ENCODE peak calls at places on chromosome 20, in seven cellular contexts. W, R, B, Z, C, O and F are unnamed samples.

GRCh38 chr20:40564997-40565680 is 123.9 kb downstream of the MAFB start:
- DNase-seq in W (peak), R (no peak), B (peak), Z (peak), C (no peak), O (no peak), F (no peak)

GRCh38 chr20:49765846-49766541 is 46.6 kb upstream of the SLC9A8 start:
- DNase-seq in W (no peak), R (no peak), B (peak), Z (no peak), C (no peak), O (no peak), F (no peak)

GRCh38 chr20:47762699-47763098 is 22.6 kb downstream of the SULF2 start:
- DNase-seq in W (peak), R (no peak), B (no peak), Z (no peak), C (no peak), O (no peak), F (no peak)

GRCh38 chr20:40630723-40631631 is 58.1 kb downstream of the MAFB start:
- DNase-seq in W (no peak), R (no peak), B (no peak), Z (no peak), C (no peak), O (no peak), F (no peak)

GRCh38 chr20:51569815-51570741 is 27.6 kb upstream of the NFATC2 start:
- DNase-seq in W (peak), R (no peak), B (no peak), Z (no peak), C (no peak), O (no peak), F (no peak)

GRCh38 chr20:5316188-5317158 is at the start of gene PROKR2:
- DNase-seq in W (peak), R (no peak), B (peak), Z (no peak), C (no peak), O (no peak), F (no peak)

GRCh38 chr20:59677586-59677985 is 73.2 kb downstream of the PHACTR3 start:
- DNase-seq in W (no peak), R (no peak), B (no peak), Z (no peak), C (no peak), O (no peak), F (no peak)

GRCh38 chr20:57283867-57284266 is 17.4 kb upstream of the BMP7 start:
- DNase-seq in W (no peak), R (no peak), B (no peak), Z (no peak), C (no peak), O (no peak), F (no peak)

GRCh38 chr20:1390552-1391403 is 2.1 kb downstream of the FKBP1A start:
- DNase-seq in W (no peak), R (no peak), B (no peak), Z (no peak), C (no peak), O (no peak), F (no peak)

GRCh38 chr20:49889245-49889942 is 25.9 kb downstream of the SPATA2 start:
- DNase-seq in W (no peak), R (no peak), B (no peak), Z (no peak), C (no peak), O (no peak), F (no peak)

GRCh38 chr20:15058836-15059235 is 721.4 kb upstream of the FLRT3 start:
- DNase-seq in W (no peak), R (no peak), B (no peak), Z (no peak), C (no peak), O (no peak), F (no peak)

GRCh38 chr20:47118641-47119040 is 224.0 kb downstream of the EYA2 start:
- DNase-seq in W (no peak), R (no peak), B (no peak), Z (no peak), C (no peak), O (no peak), F (no peak)

GRCh38 chr20:44684047-44684965 is 30.9 kb upstream of the CCN5 start:
- DNase-seq in W (no peak), R (no peak), B (no peak), Z (no peak), C (no peak), O (no peak), F (no peak)

GRCh38 chr20:25082498-25082873 is 545 bp upstream of the VSX1 start:
- DNase-seq in W (no peak), R (no peak), B (no peak), Z (no peak), C (no peak), O (no peak), F (no peak)

GRCh38 chr20:45154183-45154582 is 20.5 kb upstream of the PI3 start:
- DNase-seq in W (peak), R (peak), B (no peak), Z (no peak), C (no peak), O (no peak), F (no peak)

GRCh38 chr20:24878657-24879056 is 70.4 kb upstream of the CST7 start:
- DNase-seq in W (no peak), R (no peak), B (no peak), Z (no peak), C (no peak), O (no peak), F (no peak)

GRCh38 chr20:48433178-48433577 is 394.6 kb downstream of the PREX1 start:
- DNase-seq in W (no peak), R (no peak), B (no peak), Z (no peak), C (no peak), O (no peak), F (no peak)

GRCh38 chr20:61055130-61055529 is 196.9 kb upstream of the CDH4 start:
- DNase-seq in W (no peak), R (no peak), B (no peak), Z (no peak), C (no peak), O (no peak), F (no peak)

GRCh38 chr20:32191422-32191821 is 16.1 kb downstream of the PLAGL2 start:
- DNase-seq in W (no peak), R (no peak), B (no peak), Z (no peak), C (no peak), O (no peak), F (no peak)

GRCh38 chr20:63659370-63659769 is 1.3 kb downstream of the RTEL1 start:
- DNase-seq in W (no peak), R (no peak), B (no peak), Z (no peak), C (no peak), O (no peak), F (no peak)

GRCh38 chr20:53774487-53775203 is 181.0 kb upstream of the ZNF217 start:
- DNase-seq in W (peak), R (peak), B (peak), Z (peak), C (no peak), O (no peak), F (no peak)

GRCh38 chr20:44040202-44040915 is 125.7 kb downstream of the TOX2 start:
- DNase-seq in W (no peak), R (no peak), B (no peak), Z (no peak), C (no peak), O (no peak), F (no peak)

GRCh38 chr20:2145376-2145775 is 43.7 kb downstream of the STK35 start:
- DNase-seq in W (no peak), R (no peak), B (no peak), Z (no peak), C (no peak), O (no peak), F (no peak)

GRCh38 chr20:37556538-37556937 is 28.9 kb upstream of the BLCAP start:
- DNase-seq in W (no peak), R (no peak), B (no peak), Z (no peak), C (no peak), O (no peak), F (no peak)

GRCh38 chr20:48951646-48952045 is 30.1 kb downstream of the ARFGEF2 start:
- DNase-seq in W (no peak), R (no peak), B (no peak), Z (no peak), C (no peak), O (no peak), F (no peak)

GRCh38 chr20:63417213-63418120 is 55.0 kb downstream of the KCNQ2 start:
- DNase-seq in W (no peak), R (no peak), B (no peak), Z (no peak), C (no peak), O (no peak), F (no peak)

GRCh38 chr20:32681175-32682084 is 7.7 kb upstream of the C20orf203 start:
- DNase-seq in W (no peak), R (no peak), B (peak), Z (no peak), C (no peak), O (peak), F (no peak)

GRCh38 chr20:63964412-63964811 is 5.3 kb downstream of the ZNF512B start:
- DNase-seq in W (no peak), R (no peak), B (no peak), Z (no peak), C (no peak), O (no peak), F (no peak)

GRCh38 chr20:45097485-45098095 is 3.3 kb downstream of the KCNS1 start:
- DNase-seq in W (peak), R (no peak), B (peak), Z (no peak), C (no peak), O (peak), F (no peak)

GRCh38 chr20:17615645-17616479 is 46.0 kb downstream of the DSTN start:
- DNase-seq in W (no peak), R (no peak), B (no peak), Z (no peak), C (no peak), O (no peak), F (no peak)

GRCh38 chr20:6575912-6576391 is 191.5 kb upstream of the BMP2 start:
- DNase-seq in W (peak), R (no peak), B (peak), Z (peak), C (no peak), O (no peak), F (no peak)

GRCh38 chr20:37376791-37377190 is 30.9 kb downstream of the SRC start:
- DNase-seq in W (no peak), R (no peak), B (no peak), Z (no peak), C (no peak), O (no peak), F (no peak)

GRCh38 chr20:47754946-47755652 is 30.2 kb downstream of the SULF2 start:
- DNase-seq in W (no peak), R (no peak), B (no peak), Z (no peak), C (no peak), O (no peak), F (no peak)

GRCh38 chr20:38152175-38153010 is 12.7 kb downstream of the TGM2 start:
- DNase-seq in W (peak), R (no peak), B (peak), Z (no peak), C (peak), O (peak), F (peak)

GRCh38 chr20:62606551-62607201 is 35.6 kb upstream of the SLCO4A1 start:
- DNase-seq in W (peak), R (no peak), B (peak), Z (no peak), C (no peak), O (no peak), F (no peak)

GRCh38 chr20:49586967-49587587 is 19.1 kb upstream of the PTGIS start:
- DNase-seq in W (peak), R (peak), B (peak), Z (no peak), C (no peak), O (no peak), F (no peak)

GRCh38 chr20:60255866-60256265 is 297.6 kb downstream of the CDH26 start:
- DNase-seq in W (peak), R (peak), B (no peak), Z (no peak), C (no peak), O (no peak), F (no peak)